ENCODE peak calls at places on chromosome 14, in ten cellular contexts. One of them, this sample, is unnamed.

GRCh38 chr14:47039336-47039735 is 387.8 kb upstream of the RPL10L start:
- DNase-seq in stimulated activated CD4-positive, alpha-beta T cell treated with anti-CD3 and anti-CD28 coated beads, Interleukin-4, amount 100 ng/mL, for 48 hours: no peak
- DNase-seq in type B pancreatic cell: no peak
- DNase-seq in NCI-H1417: no peak
- DNase-seq in mucosa of gallbladder: no peak
- DNase-seq in KBM-7: no peak
- DNase-seq in Calu3: no peak
- DNase-seq in RCC 7860: no peak
- DNase-seq in Peyer's patch: no peak
- DNase-seq in NCI-H2029: no peak
- DNase-seq in this sample: no peak

GRCh38 chr14:95365401-95365800 is 45.7 kb upstream of the CLMN start:
- DNase-seq in stimulated activated CD4-positive, alpha-beta T cell treated with anti-CD3 and anti-CD28 coated beads, Interleukin-4, amount 100 ng/mL, for 48 hours: no peak
- DNase-seq in type B pancreatic cell: no peak
- DNase-seq in NCI-H1417: no peak
- DNase-seq in mucosa of gallbladder: no peak
- DNase-seq in KBM-7: no peak
- DNase-seq in Calu3: no peak
- DNase-seq in RCC 7860: no peak
- DNase-seq in Peyer's patch: no peak
- DNase-seq in NCI-H2029: no peak
- DNase-seq in this sample: no peak

GRCh38 chr14:102454711-102455110 is 54.9 kb downstream of the ANKRD9 start:
- DNase-seq in stimulated activated CD4-positive, alpha-beta T cell treated with anti-CD3 and anti-CD28 coated beads, Interleukin-4, amount 100 ng/mL, for 48 hours: no peak
- DNase-seq in type B pancreatic cell: no peak
- DNase-seq in NCI-H1417: no peak
- DNase-seq in mucosa of gallbladder: no peak
- DNase-seq in KBM-7: no peak
- DNase-seq in Calu3: no peak
- DNase-seq in RCC 7860: no peak
- DNase-seq in Peyer's patch: peak
- DNase-seq in NCI-H2029: no peak
- DNase-seq in this sample: no peak

GRCh38 chr14:63614964-63615363 is 26.7 kb downstream of the WDR89 start:
- DNase-seq in stimulated activated CD4-positive, alpha-beta T cell treated with anti-CD3 and anti-CD28 coated beads, Interleukin-4, amount 100 ng/mL, for 48 hours: no peak
- DNase-seq in type B pancreatic cell: no peak
- DNase-seq in NCI-H1417: no peak
- DNase-seq in mucosa of gallbladder: no peak
- DNase-seq in KBM-7: no peak
- DNase-seq in Calu3: no peak
- DNase-seq in RCC 7860: no peak
- DNase-seq in Peyer's patch: no peak
- DNase-seq in NCI-H2029: no peak
- DNase-seq in this sample: no peak

GRCh38 chr14:23186913-23187654 is 3.6 kb upstream of the SLC7A8 start:
- DNase-seq in stimulated activated CD4-positive, alpha-beta T cell treated with anti-CD3 and anti-CD28 coated beads, Interleukin-4, amount 100 ng/mL, for 48 hours: no peak
- DNase-seq in type B pancreatic cell: no peak
- DNase-seq in NCI-H1417: peak
- DNase-seq in mucosa of gallbladder: peak
- DNase-seq in KBM-7: peak
- DNase-seq in Calu3: peak
- DNase-seq in RCC 7860: peak
- DNase-seq in Peyer's patch: no peak
- DNase-seq in NCI-H2029: peak
- DNase-seq in this sample: peak

GRCh38 chr14:59249029-59249428 is 60.6 kb downstream of the DAAM1 start:
- DNase-seq in stimulated activated CD4-positive, alpha-beta T cell treated with anti-CD3 and anti-CD28 coated beads, Interleukin-4, amount 100 ng/mL, for 48 hours: no peak
- DNase-seq in type B pancreatic cell: no peak
- DNase-seq in NCI-H1417: no peak
- DNase-seq in mucosa of gallbladder: no peak
- DNase-seq in KBM-7: no peak
- DNase-seq in Calu3: no peak
- DNase-seq in RCC 7860: no peak
- DNase-seq in Peyer's patch: no peak
- DNase-seq in NCI-H2029: no peak
- DNase-seq in this sample: no peak

GRCh38 chr14:39912192-39913100 is 480.2 kb upstream of the FBXO33 start:
- DNase-seq in stimulated activated CD4-positive, alpha-beta T cell treated with anti-CD3 and anti-CD28 coated beads, Interleukin-4, amount 100 ng/mL, for 48 hours: peak
- DNase-seq in type B pancreatic cell: no peak
- DNase-seq in NCI-H1417: no peak
- DNase-seq in mucosa of gallbladder: no peak
- DNase-seq in KBM-7: no peak
- DNase-seq in Calu3: no peak
- DNase-seq in RCC 7860: no peak
- DNase-seq in Peyer's patch: no peak
- DNase-seq in NCI-H2029: no peak
- DNase-seq in this sample: no peak

GRCh38 chr14:23294734-23295561 is 7.7 kb downstream of the PPP1R3E start:
- DNase-seq in stimulated activated CD4-positive, alpha-beta T cell treated with anti-CD3 and anti-CD28 coated beads, Interleukin-4, amount 100 ng/mL, for 48 hours: peak
- DNase-seq in type B pancreatic cell: no peak
- DNase-seq in NCI-H1417: peak
- DNase-seq in mucosa of gallbladder: peak
- DNase-seq in KBM-7: peak
- DNase-seq in Calu3: peak
- DNase-seq in RCC 7860: peak
- DNase-seq in Peyer's patch: peak
- DNase-seq in NCI-H2029: peak
- DNase-seq in this sample: peak

GRCh38 chr14:57066887-57067513 is 201.7 kb downstream of the EXOC5 start:
- DNase-seq in stimulated activated CD4-positive, alpha-beta T cell treated with anti-CD3 and anti-CD28 coated beads, Interleukin-4, amount 100 ng/mL, for 48 hours: peak
- DNase-seq in type B pancreatic cell: no peak
- DNase-seq in NCI-H1417: no peak
- DNase-seq in mucosa of gallbladder: no peak
- DNase-seq in KBM-7: peak
- DNase-seq in Calu3: peak
- DNase-seq in RCC 7860: no peak
- DNase-seq in Peyer's patch: peak
- DNase-seq in NCI-H2029: peak
- DNase-seq in this sample: peak

GRCh38 chr14:74263181-74263580 is 23.9 kb downstream of the VSX2 start:
- DNase-seq in stimulated activated CD4-positive, alpha-beta T cell treated with anti-CD3 and anti-CD28 coated beads, Interleukin-4, amount 100 ng/mL, for 48 hours: no peak
- DNase-seq in type B pancreatic cell: no peak
- DNase-seq in NCI-H1417: no peak
- DNase-seq in mucosa of gallbladder: no peak
- DNase-seq in KBM-7: no peak
- DNase-seq in Calu3: no peak
- DNase-seq in RCC 7860: no peak
- DNase-seq in Peyer's patch: no peak
- DNase-seq in NCI-H2029: no peak
- DNase-seq in this sample: no peak

GRCh38 chr14:71193663-71194062 is 286.4 kb downstream of the PCNX1 start:
- DNase-seq in stimulated activated CD4-positive, alpha-beta T cell treated with anti-CD3 and anti-CD28 coated beads, Interleukin-4, amount 100 ng/mL, for 48 hours: no peak
- DNase-seq in type B pancreatic cell: no peak
- DNase-seq in NCI-H1417: no peak
- DNase-seq in mucosa of gallbladder: no peak
- DNase-seq in KBM-7: no peak
- DNase-seq in Calu3: no peak
- DNase-seq in RCC 7860: no peak
- DNase-seq in Peyer's patch: no peak
- DNase-seq in NCI-H2029: no peak
- DNase-seq in this sample: no peak

GRCh38 chr14:103073876-103074698 is 9.9 kb upstream of the LBHD2 start:
- DNase-seq in stimulated activated CD4-positive, alpha-beta T cell treated with anti-CD3 and anti-CD28 coated beads, Interleukin-4, amount 100 ng/mL, for 48 hours: no peak
- DNase-seq in type B pancreatic cell: no peak
- DNase-seq in NCI-H1417: no peak
- DNase-seq in mucosa of gallbladder: no peak
- DNase-seq in KBM-7: no peak
- DNase-seq in Calu3: peak
- DNase-seq in RCC 7860: peak
- DNase-seq in Peyer's patch: peak
- DNase-seq in NCI-H2029: no peak
- DNase-seq in this sample: no peak

This sample was measured in thyroid gland.